ENCODE peak calls at places on chromosome 17, in ten cellular contexts. One of them, this sample, is unnamed.

GRCh38 chr17:43559161-43559816 is 13.1 kb upstream of the ETV4 start:
- DNase-seq in psoas muscle: no peak
- DNase-seq in OCI-LY7: no peak
- DNase-seq in prostate gland: no peak
- DNase-seq in mucosa of descending colon: no peak
- DNase-seq in colonic mucosa: no peak
- DNase-seq in body of pancreas: no peak
- DNase-seq in stomach: no peak
- DNase-seq in esophagus muscularis mucosa: no peak
- DNase-seq in bronchial epithelial cell: no peak
- DNase-seq in this sample: no peak

GRCh38 chr17:385195-385835 is 32.7 kb upstream of the RPH3AL start:
- DNase-seq in psoas muscle: peak; percentile 84
- DNase-seq in OCI-LY7: peak; percentile 20
- DNase-seq in prostate gland: no peak
- DNase-seq in mucosa of descending colon: peak; percentile 66
- DNase-seq in colonic mucosa: peak; percentile 30
- DNase-seq in body of pancreas: peak; percentile 50
- DNase-seq in stomach: peak; percentile 48
- DNase-seq in esophagus muscularis mucosa: no peak
- DNase-seq in bronchial epithelial cell: no peak
- DNase-seq in this sample: peak; percentile 79

GRCh38 chr17:7673239-7673638 is 14.1 kb downstream of the TP53 start:
- DNase-seq in psoas muscle: no peak
- DNase-seq in OCI-LY7: peak; percentile 29
- DNase-seq in prostate gland: no peak
- DNase-seq in mucosa of descending colon: no peak
- DNase-seq in colonic mucosa: peak; percentile 66
- DNase-seq in body of pancreas: peak; percentile 49
- DNase-seq in stomach: peak; percentile 31
- DNase-seq in esophagus muscularis mucosa: no peak
- DNase-seq in bronchial epithelial cell: no peak
- DNase-seq in this sample: no peak

GRCh38 chr17:29018788-29019474 is 13.1 kb upstream of the SEZ6 start:
- DNase-seq in psoas muscle: no peak
- DNase-seq in OCI-LY7: peak; percentile 18
- DNase-seq in prostate gland: no peak
- DNase-seq in mucosa of descending colon: no peak
- DNase-seq in colonic mucosa: no peak
- DNase-seq in body of pancreas: no peak
- DNase-seq in stomach: no peak
- DNase-seq in esophagus muscularis mucosa: no peak
- DNase-seq in bronchial epithelial cell: no peak
- DNase-seq in this sample: no peak

GRCh38 chr17:41029633-41030245 is at the start of gene KRTAP1-4:
- DNase-seq in psoas muscle: no peak
- DNase-seq in OCI-LY7: no peak
- DNase-seq in prostate gland: no peak
- DNase-seq in mucosa of descending colon: no peak
- DNase-seq in colonic mucosa: no peak
- DNase-seq in body of pancreas: peak; percentile 15
- DNase-seq in stomach: no peak
- DNase-seq in esophagus muscularis mucosa: no peak
- DNase-seq in bronchial epithelial cell: no peak
- DNase-seq in this sample: no peak

GRCh38 chr17:30905742-30906100 is 317 bp downstream of the TEFM start:
- DNase-seq in psoas muscle: no peak
- DNase-seq in OCI-LY7: peak; percentile 9
- DNase-seq in prostate gland: no peak
- DNase-seq in mucosa of descending colon: no peak
- DNase-seq in colonic mucosa: no peak
- DNase-seq in body of pancreas: no peak
- DNase-seq in stomach: no peak
- DNase-seq in esophagus muscularis mucosa: no peak
- DNase-seq in bronchial epithelial cell: peak; percentile 6
- DNase-seq in this sample: no peak

GRCh38 chr17:7111784-7112526 is 2.7 kb downstream of the ASGR2 start:
- DNase-seq in psoas muscle: no peak
- DNase-seq in OCI-LY7: no peak
- DNase-seq in prostate gland: no peak
- DNase-seq in mucosa of descending colon: no peak
- DNase-seq in colonic mucosa: no peak
- DNase-seq in body of pancreas: no peak
- DNase-seq in stomach: no peak
- DNase-seq in esophagus muscularis mucosa: no peak
- DNase-seq in bronchial epithelial cell: no peak
- DNase-seq in this sample: no peak

GRCh38 chr17:61395409-61395982 is 4.1 kb upstream of the TBX2 start:
- DNase-seq in psoas muscle: no peak
- DNase-seq in OCI-LY7: no peak
- DNase-seq in prostate gland: no peak
- DNase-seq in mucosa of descending colon: peak; percentile 22
- DNase-seq in colonic mucosa: no peak
- DNase-seq in body of pancreas: no peak
- DNase-seq in stomach: no peak
- DNase-seq in esophagus muscularis mucosa: no peak
- DNase-seq in bronchial epithelial cell: no peak
- DNase-seq in this sample: no peak

GRCh38 chr17:63434951-63435571 is 11.0 kb downstream of the CYB561 start:
- DNase-seq in psoas muscle: peak; percentile 76
- DNase-seq in OCI-LY7: no peak
- DNase-seq in prostate gland: peak; percentile 91
- DNase-seq in mucosa of descending colon: peak; percentile 84
- DNase-seq in colonic mucosa: peak; percentile 88
- DNase-seq in body of pancreas: peak; percentile 95
- DNase-seq in stomach: peak; percentile 96
- DNase-seq in esophagus muscularis mucosa: no peak
- DNase-seq in bronchial epithelial cell: peak; percentile 76
- DNase-seq in this sample: peak; percentile 65

GRCh38 chr17:76586741-76587487 is 1.3 kb upstream of the ST6GALNAC2 start:
- DNase-seq in psoas muscle: no peak
- DNase-seq in OCI-LY7: no peak
- DNase-seq in prostate gland: peak; percentile 59
- DNase-seq in mucosa of descending colon: no peak
- DNase-seq in colonic mucosa: no peak
- DNase-seq in body of pancreas: no peak
- DNase-seq in stomach: no peak
- DNase-seq in esophagus muscularis mucosa: no peak
- DNase-seq in bronchial epithelial cell: peak; percentile 64
- DNase-seq in this sample: no peak

GRCh38 chr17:55527520-55528118 is 16.4 kb upstream of the SMIM36 start:
- DNase-seq in psoas muscle: no peak
- DNase-seq in OCI-LY7: peak; percentile 48
- DNase-seq in prostate gland: peak; percentile 6
- DNase-seq in mucosa of descending colon: no peak
- DNase-seq in colonic mucosa: no peak
- DNase-seq in body of pancreas: peak; percentile 8
- DNase-seq in stomach: no peak
- DNase-seq in esophagus muscularis mucosa: no peak
- DNase-seq in bronchial epithelial cell: peak; percentile 48
- DNase-seq in this sample: no peak

GRCh38 chr17:19398301-19399181 is 11.6 kb upstream of the MFAP4 start:
- DNase-seq in psoas muscle: peak; percentile 81
- DNase-seq in OCI-LY7: no peak
- DNase-seq in prostate gland: no peak
- DNase-seq in mucosa of descending colon: peak; percentile 82
- DNase-seq in colonic mucosa: peak; percentile 94
- DNase-seq in body of pancreas: peak; percentile 22
- DNase-seq in stomach: peak; percentile 54
- DNase-seq in esophagus muscularis mucosa: no peak
- DNase-seq in bronchial epithelial cell: peak; percentile 86
- DNase-seq in this sample: peak; percentile 68

GRCh38 chr17:63250830-63251229 is 195.3 kb downstream of the CYB561 start:
- DNase-seq in psoas muscle: no peak
- DNase-seq in OCI-LY7: no peak
- DNase-seq in prostate gland: no peak
- DNase-seq in mucosa of descending colon: no peak
- DNase-seq in colonic mucosa: no peak
- DNase-seq in body of pancreas: no peak
- DNase-seq in stomach: no peak
- DNase-seq in esophagus muscularis mucosa: no peak
- DNase-seq in bronchial epithelial cell: no peak
- DNase-seq in this sample: no peak

GRCh38 chr17:82619211-82619610 is 29.0 kb downstream of the WDR45B start:
- DNase-seq in psoas muscle: no peak
- DNase-seq in OCI-LY7: no peak
- DNase-seq in prostate gland: no peak
- DNase-seq in mucosa of descending colon: no peak
- DNase-seq in colonic mucosa: no peak
- DNase-seq in body of pancreas: no peak
- DNase-seq in stomach: no peak
- DNase-seq in esophagus muscularis mucosa: no peak
- DNase-seq in bronchial epithelial cell: no peak
- DNase-seq in this sample: no peak
- H3K36me3 ChIP-seq in psoas muscle: peaks cover 9% of the 10 kb centered on the region
- H3K36me3 ChIP-seq in OCI-LY7: peaks cover 93% of the 10 kb centered on the region
- H3K36me3 ChIP-seq in prostate gland: peaks cover 6% of the 10 kb centered on the region
- H3K36me3 ChIP-seq in mucosa of descending colon: peaks cover 24% of the 10 kb centered on the region
- H3K36me3 ChIP-seq in colonic mucosa: peaks cover 18% of the 10 kb centered on the region
- H3K36me3 ChIP-seq in body of pancreas: peaks cover 58% of the 10 kb centered on the region
- H3K36me3 ChIP-seq in stomach: peaks cover 100% of the 10 kb centered on the region
- H3K36me3 ChIP-seq in esophagus muscularis mucosa: peaks cover 64% of the 10 kb centered on the region
- H3K36me3 ChIP-seq in bronchial epithelial cell: peaks cover 20% of the 10 kb centered on the region
- H3K36me3 ChIP-seq in this sample: peaks cover 94% of the 10 kb centered on the region

DNA sequence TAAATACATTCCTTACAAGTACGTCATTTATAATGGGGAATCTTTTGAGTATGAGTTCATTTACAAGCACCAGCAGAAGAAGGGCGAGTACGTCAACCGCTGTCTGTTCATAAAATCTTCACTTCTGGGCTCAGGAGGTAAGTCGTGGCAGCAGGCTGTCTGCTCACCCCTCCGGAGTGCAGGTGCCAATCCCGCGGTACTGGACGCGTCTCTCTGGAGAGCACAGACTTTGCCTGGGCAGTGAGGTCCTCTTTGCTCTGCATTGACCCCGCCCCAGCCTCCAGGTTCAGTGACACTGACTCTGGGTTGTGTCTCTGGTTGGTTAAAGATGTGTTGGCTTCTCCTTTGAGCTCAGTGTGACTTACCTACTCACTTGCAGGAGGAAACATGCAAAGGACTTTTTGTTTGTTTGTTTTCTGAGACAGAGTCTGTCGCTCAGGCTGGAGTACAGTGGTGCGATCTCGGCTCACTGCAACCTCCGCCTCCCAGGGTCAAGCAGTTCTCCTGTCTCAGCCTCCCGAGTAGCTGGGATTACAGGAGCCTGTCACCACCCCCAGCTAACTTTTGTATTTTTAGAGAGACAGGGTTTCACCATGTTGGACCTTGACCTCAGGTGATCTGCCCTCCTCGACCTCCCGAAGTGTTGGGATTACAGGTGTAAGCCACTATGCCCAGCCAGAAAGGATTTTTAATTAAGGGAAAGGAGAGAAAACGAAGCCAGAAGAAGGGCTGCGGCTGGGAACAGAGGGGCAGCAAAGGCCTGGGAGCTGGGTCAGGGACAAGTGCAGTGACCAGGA is 31.2 kb downstream of the RNF213 start:
- DNase-seq in psoas muscle: peak; percentile 14
- DNase-seq in OCI-LY7: no peak
- DNase-seq in prostate gland: no peak
- DNase-seq in mucosa of descending colon: no peak
- DNase-seq in colonic mucosa: no peak
- DNase-seq in body of pancreas: no peak
- DNase-seq in stomach: no peak
- DNase-seq in esophagus muscularis mucosa: no peak
- DNase-seq in bronchial epithelial cell: no peak
- DNase-seq in this sample: peak; percentile 3
- TF ChIP-seq CTCF in psoas muscle: no peak
- TF ChIP-seq CTCF in OCI-LY7: no peak
- TF ChIP-seq CTCF in prostate gland: no peak
- TF ChIP-seq CTCF in mucosa of descending colon: no peak
- TF ChIP-seq CTCF in colonic mucosa: no peak
- TF ChIP-seq CTCF in body of pancreas: no peak
- TF ChIP-seq CTCF in stomach: no peak
- TF ChIP-seq CTCF in esophagus muscularis mucosa: no peak
- TF ChIP-seq CTCF in bronchial epithelial cell: no peak
- TF ChIP-seq CTCF in this sample: no peak

DNA sequence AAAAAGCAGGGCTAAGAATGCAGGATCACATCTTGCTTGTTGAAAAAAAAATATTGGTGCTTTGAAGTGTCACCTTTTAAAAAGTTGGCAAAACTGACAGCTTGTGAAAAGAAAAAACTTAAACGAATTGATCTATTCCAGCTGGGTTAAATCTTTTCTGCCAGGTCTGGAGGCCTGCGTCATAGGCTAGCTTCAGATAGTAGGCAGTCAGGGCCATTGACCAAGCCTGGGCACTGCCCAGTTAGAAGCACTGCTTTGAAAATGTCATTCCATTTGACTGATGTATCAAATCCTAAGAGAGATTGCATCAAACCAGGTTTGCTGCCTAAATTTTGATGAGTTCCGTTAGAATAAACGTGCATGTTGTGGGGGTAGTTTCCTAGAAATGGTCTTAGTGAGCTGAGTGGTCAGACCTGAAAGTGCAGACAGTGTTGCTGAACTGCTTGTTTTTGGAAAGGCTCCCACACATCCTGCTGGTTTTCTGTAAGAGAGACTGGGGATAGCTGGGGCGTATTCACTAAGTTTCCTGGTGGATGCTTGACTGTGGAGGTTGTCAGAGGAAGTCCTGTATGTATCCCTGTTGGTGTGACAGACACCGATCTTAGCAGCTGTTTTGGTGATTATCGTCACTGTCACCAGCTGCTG is 38.8 kb downstream of the NUP88 start:
- DNase-seq in psoas muscle: no peak
- DNase-seq in OCI-LY7: no peak
- DNase-seq in prostate gland: no peak
- DNase-seq in mucosa of descending colon: no peak
- DNase-seq in colonic mucosa: no peak
- DNase-seq in body of pancreas: no peak
- DNase-seq in stomach: no peak
- DNase-seq in esophagus muscularis mucosa: no peak
- DNase-seq in bronchial epithelial cell: no peak
- DNase-seq in this sample: no peak
- H3K36me3 ChIP-seq in psoas muscle: peaks cover 24% of the 10 kb centered on the region
- H3K36me3 ChIP-seq in OCI-LY7: peaks cover 97% of the 10 kb centered on the region
- H3K36me3 ChIP-seq in prostate gland: peaks cover 19% of the 10 kb centered on the region
- H3K36me3 ChIP-seq in mucosa of descending colon: peaks cover 6% of the 10 kb centered on the region
- H3K36me3 ChIP-seq in colonic mucosa: peaks cover 39% of the 10 kb centered on the region
- H3K36me3 ChIP-seq in body of pancreas: peaks cover 32% of the 10 kb centered on the region
- H3K36me3 ChIP-seq in stomach: peaks cover 100% of the 10 kb centered on the region
- H3K36me3 ChIP-seq in esophagus muscularis mucosa: peaks cover 89% of the 10 kb centered on the region
- H3K36me3 ChIP-seq in bronchial epithelial cell: peaks cover 18% of the 10 kb centered on the region
- H3K36me3 ChIP-seq in this sample: peaks cover 100% of the 10 kb centered on the region

DNA sequence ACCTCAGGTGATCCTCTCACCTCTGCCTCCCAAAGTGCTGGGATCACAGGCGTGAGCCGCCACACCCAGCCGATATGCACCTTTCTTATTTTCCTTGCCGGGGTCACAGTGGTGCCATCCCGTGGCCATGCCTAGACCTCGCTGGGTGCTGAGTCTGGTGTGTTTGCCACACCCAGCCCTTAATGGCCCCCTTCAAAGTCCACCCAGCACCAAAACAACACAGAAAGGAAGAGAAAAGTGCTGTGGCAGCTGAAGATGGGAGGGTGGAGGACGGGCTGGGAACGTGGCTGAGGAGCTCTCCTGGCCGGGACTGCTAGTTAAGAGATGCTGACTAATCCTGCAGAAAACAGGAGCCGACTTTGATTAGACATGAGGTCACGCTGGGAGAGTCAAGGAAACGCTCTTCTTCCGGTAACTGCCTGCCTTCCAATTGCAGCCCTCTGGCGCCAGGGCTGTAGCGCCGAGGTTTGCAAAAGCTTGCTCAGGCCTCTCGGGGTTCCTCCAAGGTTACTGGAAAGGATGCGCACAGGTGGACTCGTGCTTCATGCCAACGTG is 10.9 kb downstream of the SLC43A2 start:
- DNase-seq in psoas muscle: no peak
- DNase-seq in OCI-LY7: no peak
- DNase-seq in prostate gland: no peak
- DNase-seq in mucosa of descending colon: peak; percentile 86
- DNase-seq in colonic mucosa: peak; percentile 85
- DNase-seq in body of pancreas: no peak
- DNase-seq in stomach: peak; percentile 52
- DNase-seq in esophagus muscularis mucosa: no peak
- DNase-seq in bronchial epithelial cell: peak; percentile 55
- DNase-seq in this sample: no peak
- TF ChIP-seq CTCF in psoas muscle: no peak
- TF ChIP-seq CTCF in OCI-LY7: no peak
- TF ChIP-seq CTCF in prostate gland: no peak
- TF ChIP-seq CTCF in mucosa of descending colon: peak; percentile 23
- TF ChIP-seq CTCF in colonic mucosa: no peak
- TF ChIP-seq CTCF in body of pancreas: no peak
- TF ChIP-seq CTCF in stomach: no peak
- TF ChIP-seq CTCF in esophagus muscularis mucosa: no peak
- TF ChIP-seq CTCF in bronchial epithelial cell: no peak
- TF ChIP-seq CTCF in this sample: no peak